ENCODE peak calls at places on chromosome 20, in five cellular contexts. One of them, this sample, is unnamed.

GRCh38 chr20:37534401-37535157 is 6.9 kb upstream of the BLCAP start:
- DNase-seq in HEK293T: peak
- DNase-seq in RCC 7860: peak
- DNase-seq in GM12865: peak
- DNase-seq in central memory CD8-positive, alpha-beta T cell: no peak
- DNase-seq in this sample: peak

GRCh38 chr20:8812818-8813217 is 256.1 kb upstream of the PLCB4 start:
- DNase-seq in central memory CD8-positive, alpha-beta T cell: no peak
- DNase-seq in GM12865: no peak
- DNase-seq in HEK293T: no peak
- DNase-seq in RCC 7860: no peak
- DNase-seq in this sample: no peak

GRCh38 chr20:58611236-58612020 is 39.7 kb upstream of the STX16 start:
- DNase-seq in RCC 7860: no peak
- DNase-seq in central memory CD8-positive, alpha-beta T cell: no peak
- DNase-seq in HEK293T: no peak
- DNase-seq in GM12865: no peak
- DNase-seq in this sample: no peak

GRCh38 chr20:63894358-63895201 is at the start of gene DNAJC5:
- DNase-seq in central memory CD8-positive, alpha-beta T cell: peak
- DNase-seq in RCC 7860: peak
- DNase-seq in GM12865: peak
- DNase-seq in HEK293T: peak
- DNase-seq in this sample: peak

GRCh38 chr20:25280051-25280573 is 32.2 kb downstream of the PYGB start:
- DNase-seq in central memory CD8-positive, alpha-beta T cell: no peak
- DNase-seq in GM12865: no peak
- DNase-seq in RCC 7860: no peak
- DNase-seq in HEK293T: no peak
- DNase-seq in this sample: no peak

GRCh38 chr20:9015984-9016324 is 52.9 kb upstream of the PLCB4 start:
- DNase-seq in central memory CD8-positive, alpha-beta T cell: no peak
- DNase-seq in RCC 7860: peak
- DNase-seq in GM12865: no peak
- DNase-seq in HEK293T: no peak
- DNase-seq in this sample: peak

GRCh38 chr20:5567644-5568043 is 182.6 kb upstream of the SHLD1 start:
- DNase-seq in RCC 7860: no peak
- DNase-seq in central memory CD8-positive, alpha-beta T cell: no peak
- DNase-seq in HEK293T: no peak
- DNase-seq in GM12865: no peak
- DNase-seq in this sample: no peak

GRCh38 chr20:63686492-63687321 is 9.7 kb upstream of the TNFRSF6B start:
- DNase-seq in RCC 7860: peak
- DNase-seq in central memory CD8-positive, alpha-beta T cell: no peak
- DNase-seq in HEK293T: no peak
- DNase-seq in GM12865: no peak
- DNase-seq in this sample: no peak

GRCh38 chr20:36573798-36574277 is 441 bp downstream of the TGIF2 start:
- DNase-seq in GM12865: peak
- DNase-seq in HEK293T: no peak
- DNase-seq in RCC 7860: no peak
- DNase-seq in central memory CD8-positive, alpha-beta T cell: peak
- DNase-seq in this sample: no peak